ENCODE peak calls at places on chromosome 2, in nine cellular contexts. K is ovary, H is tibial artery, R is colonic mucosa, E is hepatocyte, U is Panc1, W is psoas muscle, C is H9, O is GM12878. T is an unnamed sample.

GRCh38 chr2:98311771-98312545 is 34.3 kb upstream of the CNGA3 start:
- DNase-seq in U (no peak), E (no peak), R (no peak), C (peak; percentile 65), K (no peak), O (no peak), H (no peak), W (no peak), T (no peak)

GRCh38 chr2:203177361-203177760 is 61.5 kb upstream of the CYP20A1 start:
- DNase-seq in O (no peak), C (no peak), U (no peak), R (no peak), K (no peak), H (no peak), E (no peak), W (no peak), T (no peak)

GRCh38 chr2:9251154-9252001 is 44.8 kb downstream of the ASAP2 start:
- DNase-seq in R (no peak), W (peak; percentile 44), O (no peak), U (no peak), C (no peak), H (no peak), K (no peak), E (peak; percentile 44), T (no peak)

GRCh38 chr2:149049142-149049541 is 10.6 kb downstream of the LYPD6B start:
- DNase-seq in C (no peak), W (no peak), E (no peak), O (no peak), K (no peak), R (no peak), U (no peak), H (no peak), T (peak; percentile 7)

GRCh38 chr2:175690113-175690716 is 311.9 kb downstream of the LNPK start:
- DNase-seq in E (peak; percentile 79), U (peak; percentile 66), R (peak; percentile 50), W (no peak), C (no peak), K (peak; percentile 25), O (peak; percentile 4), H (no peak), T (peak; percentile 49)

GRCh38 chr2:102143450-102143985 is 972 bp downstream of the IL1R1 start:
- DNase-seq in W (no peak), K (no peak), H (no peak), C (no peak), E (peak; percentile 54), U (no peak), O (no peak), R (no peak), T (no peak)

GRCh38 chr2:105176429-105176828 is 65.1 kb upstream of the GPR45 start:
- DNase-seq in E (no peak), H (no peak), U (no peak), C (no peak), R (peak; percentile 67), W (no peak), O (no peak), K (no peak), T (no peak)

GRCh38 chr2:148861367-148861766 is 13.7 kb upstream of the KIF5C start:
- DNase-seq in C (no peak), O (no peak), K (no peak), R (no peak), E (no peak), W (no peak), U (no peak), H (no peak), T (no peak)

GRCh38 chr2:176151199-176152099 is at the start of gene HOXD4:
- DNase-seq in U (no peak), W (no peak), R (no peak), E (no peak), H (no peak), O (no peak), C (no peak), K (no peak), T (no peak)

GRCh38 chr2:99836670-99837069 is 305.7 kb downstream of the AFF3 start:
- DNase-seq in E (no peak), C (no peak), H (no peak), O (no peak), W (no peak), K (no peak), U (no peak), R (no peak), T (no peak)

GRCh38 chr2:86809481-86810121 is 18.9 kb upstream of the CD8A start:
- DNase-seq in H (no peak), C (peak; percentile 36), E (no peak), K (no peak), U (no peak), W (no peak), O (no peak), R (no peak), T (no peak)

GRCh38 chr2:152369176-152369860 is 34.3 kb downstream of the FMNL2 start:
- DNase-seq in W (no peak), U (no peak), H (no peak), K (no peak), O (no peak), C (no peak), R (no peak), E (peak; percentile 37), T (peak; percentile 61)

GRCh38 chr2:67013821-67014220 is 383.3 kb upstream of the ETAA1 start:
- DNase-seq in C (no peak), H (no peak), E (no peak), W (no peak), R (no peak), O (no peak), K (no peak), U (no peak), T (no peak)

GRCh38 chr2:100413586-100413985 is 3.9 kb downstream of the CHST10 start:
- DNase-seq in C (no peak), R (no peak), U (no peak), H (no peak), E (no peak), O (no peak), K (no peak), W (no peak), T (no peak)

GRCh38 chr2:25567406-25567805 is 106.0 kb downstream of the DTNB start:
- DNase-seq in H (no peak), E (peak; percentile 54), R (no peak), C (no peak), K (no peak), W (no peak), O (peak; percentile 67), U (peak; percentile 24), T (no peak)

GRCh38 chr2:98632351-98632750 is 24.0 kb downstream of the UNC50 start:
- DNase-seq in R (no peak), U (no peak), W (no peak), C (no peak), E (no peak), O (no peak), H (no peak), K (no peak), T (no peak)

GRCh38 chr2:11406492-11407381 is 59.2 kb downstream of the E2F6 start:
- DNase-seq in O (no peak), W (peak; percentile 61), U (no peak), R (no peak), C (no peak), H (peak; percentile 53), K (peak; percentile 68), E (peak; percentile 25), T (peak; percentile 73)

GRCh38 chr2:172888704-172889103 is 153.1 kb downstream of the RAPGEF4 start:
- DNase-seq in R (no peak), O (no peak), H (no peak), C (no peak), K (no peak), U (no peak), E (no peak), W (no peak), T (no peak)

GRCh38 chr2:231361701-231362588 is 33.6 kb upstream of the B3GNT7 start:
- DNase-seq in C (no peak), K (no peak), H (no peak), E (no peak), U (no peak), R (no peak), W (no peak), O (peak; percentile 26), T (no peak)
- TF ChIP-seq CTCF in C (peak; percentile 24), K (no peak), H (no peak), E (no peak), U (no peak), R (no peak), W (no peak), O (peak; percentile 38), T (no peak)

GRCh38 chr2:108455571-108455970 is 6.6 kb downstream of the GCC2 start:
- DNase-seq in H (no peak), E (no peak), U (no peak), W (no peak), K (no peak), C (no peak), R (no peak), O (no peak), T (no peak)

GRCh38 chr2:108454440-108454839 is 5.4 kb downstream of the GCC2 start:
- DNase-seq in W (no peak), O (no peak), R (no peak), C (no peak), H (no peak), E (no peak), U (no peak), K (no peak), T (no peak)

GRCh38 chr2:108460345-108461037 is 11.5 kb downstream of the GCC2 start:
- DNase-seq in O (peak; percentile 60), H (no peak), W (no peak), C (no peak), E (no peak), K (no peak), U (no peak), R (no peak), T (no peak)

GRCh38 chr2:108458082-108458481 is 9.1 kb downstream of the GCC2 start:
- DNase-seq in C (no peak), W (no peak), H (no peak), O (no peak), U (no peak), E (no peak), K (no peak), R (no peak), T (no peak)

DNA sequence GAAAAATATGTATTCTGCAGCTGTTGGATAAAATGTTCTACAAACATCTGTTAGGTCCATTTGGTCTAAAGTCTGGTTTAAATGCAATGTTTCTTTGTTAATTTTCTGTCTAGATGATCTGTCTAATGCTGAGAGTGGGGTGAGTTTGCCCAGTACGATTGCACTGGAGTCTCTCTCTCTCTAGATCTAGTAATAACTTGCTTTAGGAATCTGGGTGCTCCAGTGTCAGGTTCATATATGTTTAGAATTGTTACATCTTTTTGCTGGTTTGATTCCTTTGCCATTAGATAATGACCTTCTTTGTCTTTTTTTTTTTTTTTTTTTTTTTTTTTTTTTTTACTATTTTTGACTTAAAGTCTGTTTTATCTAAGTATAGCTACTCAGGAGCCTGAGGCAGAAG is 10.4 kb downstream of the GCC2 start:
- DNase-seq in O (no peak), K (no peak), C (no peak), H (no peak), U (no peak), R (no peak), E (no peak), W (no peak), T (no peak)
- H3K9me3 ChIP-seq in O (peaks cover 15% of the 10 kb centered on the region), K (no peaks in the 10 kb centered on the region), C (no peaks in the 10 kb centered on the region), H (no peaks in the 10 kb centered on the region), U (no peaks in the 10 kb centered on the region), R (no peaks in the 10 kb centered on the region), E (peaks cover 12% of the 10 kb centered on the region), W (no peaks in the 10 kb centered on the region), T (peaks cover 8% of the 10 kb centered on the region)

GRCh38 chr2:128640166-128640846 is 321.6 kb upstream of the HS6ST1 start:
- DNase-seq in O (no peak), W (no peak), C (no peak), U (no peak), H (no peak), K (peak; percentile 8), E (no peak), R (peak; percentile 9), T (no peak)
- TF ChIP-seq CTCF in O (no peak), W (no peak), C (no peak), U (no peak), H (no peak), K (no peak), E (no peak), R (no peak), T (peak; percentile 25)

GRCh38 chr2:213559053-213559452 is 274.8 kb downstream of the SPAG16 start:
- DNase-seq in C (no peak), H (no peak), U (no peak), K (no peak), W (no peak), R (no peak), E (no peak), O (no peak), T (no peak)
- H3K9me3 ChIP-seq in C (no peaks in the 10 kb centered on the region), H (no peaks in the 10 kb centered on the region), U (no peaks in the 10 kb centered on the region), K (no peaks in the 10 kb centered on the region), W (peaks cover 10% of the 10 kb centered on the region), R (no peaks in the 10 kb centered on the region), E (no peaks in the 10 kb centered on the region), O (no peaks in the 10 kb centered on the region), T (no peaks in the 10 kb centered on the region)

T was measured in AG04450.